ENCODE peak calls at places on chromosomes 7 and 10, in ten cellular contexts. A, N, G, O, U, S, Z, J, P and B are unnamed samples.

GRCh38 chr7:15143121-15143520 is 240.6 kb upstream of the DGKB start:
- DNase-seq in A (no peak), N (no peak), G (no peak), O (no peak), U (no peak), S (no peak), Z (no peak), J (no peak), P (no peak), B (no peak)

GRCh38 chr7:6226194-6226799 is 46.1 kb downstream of the CYTH3 start:
- DNase-seq in A (no peak), N (no peak), G (peak), O (no peak), U (no peak), S (peak), Z (no peak), J (peak), P (no peak), B (no peak)

GRCh38 chr7:111089822-111090426 is 1.0 kb upstream of the LRRN3 start:
- DNase-seq in A (peak), N (no peak), G (no peak), O (no peak), U (no peak), S (peak), Z (no peak), J (no peak), P (peak), B (no peak)

GRCh38 chr7:76268376-76268775 is 34.1 kb upstream of the HSPB1 start:
- DNase-seq in A (no peak), N (no peak), G (no peak), O (no peak), U (no peak), S (no peak), Z (no peak), J (no peak), P (no peak), B (no peak)

GRCh38 chr10:100529473-100530298 is at the start of gene NDUFB8:
- DNase-seq in A (peak), N (peak), G (peak), O (peak), U (peak), S (peak), Z (peak), J (peak), P (peak), B (peak)

GRCh38 chr7:76356115-76356514 is 2.7 kb downstream of the YWHAG start:
- DNase-seq in A (peak), N (no peak), G (no peak), O (no peak), U (no peak), S (no peak), Z (no peak), J (no peak), P (no peak), B (no peak)

GRCh38 chr7:94100723-94101345 is 96.7 kb upstream of the BET1 start:
- DNase-seq in A (no peak), N (no peak), G (no peak), O (no peak), U (no peak), S (no peak), Z (no peak), J (no peak), P (no peak), B (no peak)

GRCh38 chr7:55591282-55591931 is 19.1 kb upstream of the VOPP1 start:
- DNase-seq in A (no peak), N (no peak), G (no peak), O (no peak), U (no peak), S (no peak), Z (no peak), J (no peak), P (no peak), B (no peak)

GRCh38 chr7:100952641-100953040 is 3.3 kb downstream of the MUC3A start:
- DNase-seq in A (no peak), N (no peak), G (no peak), O (no peak), U (no peak), S (no peak), Z (no peak), J (no peak), P (no peak), B (no peak)

GRCh38 chr7:102992820-102993531 is 80.2 kb downstream of the LRRC17 start:
- DNase-seq in A (peak), N (no peak), G (peak), O (no peak), U (no peak), S (peak), Z (no peak), J (peak), P (peak), B (no peak)

GRCh38 chr10:131731780-131732630 is 168.8 kb upstream of the PPP2R2D start:
- DNase-seq in A (no peak), N (no peak), G (no peak), O (no peak), U (peak), S (no peak), Z (no peak), J (no peak), P (no peak), B (no peak)

GRCh38 chr10:72316748-72317435 is 37.8 kb downstream of the DNAJB12 start:
- DNase-seq in A (no peak), N (peak), G (peak), O (peak), U (peak), S (no peak), Z (peak), J (peak), P (peak), B (no peak)

GRCh38 chr10:44016589-44017482 is 368.1 kb downstream of the CXCL12 start:
- DNase-seq in A (no peak), N (no peak), G (no peak), O (no peak), U (no peak), S (peak), Z (no peak), J (peak), P (no peak), B (no peak)

GRCh38 chr7:2299131-2299829 is 15.0 kb downstream of the SNX8 start:
- DNase-seq in A (no peak), N (no peak), G (no peak), O (no peak), U (peak), S (peak), Z (peak), J (peak), P (no peak), B (no peak)

GRCh38 chr10:3666525-3667302 is 118.3 kb downstream of the KLF6 start:
- DNase-seq in A (no peak), N (no peak), G (no peak), O (peak), U (no peak), S (no peak), Z (peak), J (peak), P (no peak), B (peak)

GRCh38 chr10:5538446-5538845 is 13.7 kb downstream of the CALML3 start:
- DNase-seq in A (no peak), N (no peak), G (no peak), O (no peak), U (peak), S (peak), Z (no peak), J (no peak), P (no peak), B (peak)
- TF ChIP-seq CTCF in A (no peak), N (no peak), G (no peak), O (no peak), U (no peak), S (no peak), Z (no peak), J (no peak), P (no peak), B (no peak)

GRCh38 chr7:130719550-130719949 is 14.5 kb downstream of the KLF14 start:
- DNase-seq in A (no peak), N (no peak), G (no peak), O (no peak), U (no peak), S (no peak), Z (no peak), J (no peak), P (no peak), B (no peak)

GRCh38 chr7:130723784-130724183 is 10.2 kb downstream of the KLF14 start:
- DNase-seq in A (no peak), N (no peak), G (no peak), O (no peak), U (no peak), S (no peak), Z (no peak), J (no peak), P (no peak), B (no peak)

GRCh38 chr7:130721486-130722277 is 12.3 kb downstream of the KLF14 start:
- DNase-seq in A (peak), N (peak), G (peak), O (peak), U (peak), S (peak), Z (peak), J (peak), P (peak), B (peak)
- TF ChIP-seq CTCF in A (peak), N (peak), G (peak), O (peak), U (peak), S (peak), Z (peak), J (no peak), P (peak), B (peak)

DNA sequence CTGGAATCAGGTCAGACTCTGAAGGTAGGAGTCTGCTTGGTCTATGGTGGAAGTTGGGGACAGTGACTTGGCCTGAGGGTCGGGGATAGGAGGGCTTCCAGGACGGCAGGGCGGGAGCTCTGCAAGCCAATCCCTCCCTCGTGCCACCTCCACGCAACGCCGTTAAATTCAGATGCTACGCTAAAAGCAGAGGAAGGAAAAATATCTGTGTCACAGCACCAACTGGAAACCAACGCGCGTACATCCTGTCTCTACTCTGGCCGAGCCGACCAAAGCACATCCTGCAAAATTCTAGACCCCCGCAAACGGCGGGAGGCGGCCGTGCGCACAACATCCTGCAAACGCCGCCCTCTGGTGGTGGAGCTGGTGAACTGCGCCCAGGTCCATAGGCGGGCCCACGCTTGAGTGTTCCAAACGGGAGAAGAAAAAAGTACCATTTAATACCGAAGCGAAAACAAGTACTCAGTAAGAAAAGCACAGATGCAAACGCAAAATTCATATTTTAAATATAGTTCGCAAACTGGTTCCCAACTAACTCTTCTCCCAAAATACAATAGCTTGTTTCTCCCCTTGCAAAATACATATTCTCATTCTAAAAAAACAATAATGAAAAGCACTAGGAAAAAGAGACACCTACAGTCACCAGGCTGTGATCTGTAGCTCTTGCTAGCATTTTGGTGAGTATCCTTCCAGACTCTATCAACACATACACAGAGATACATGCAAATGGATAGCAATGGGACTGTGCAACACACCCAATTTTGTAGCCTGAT is 45.7 kb upstream of the HSPA12A start:
- DNase-seq in A (peak), N (peak), G (peak), O (peak), U (peak), S (peak), Z (peak), J (peak), P (peak), B (no peak)
- TF ChIP-seq CTCF in A (peak), N (peak), G (peak), O (peak), U (peak), S (peak), Z (peak), J (peak), P (peak), B (peak)

DNA sequence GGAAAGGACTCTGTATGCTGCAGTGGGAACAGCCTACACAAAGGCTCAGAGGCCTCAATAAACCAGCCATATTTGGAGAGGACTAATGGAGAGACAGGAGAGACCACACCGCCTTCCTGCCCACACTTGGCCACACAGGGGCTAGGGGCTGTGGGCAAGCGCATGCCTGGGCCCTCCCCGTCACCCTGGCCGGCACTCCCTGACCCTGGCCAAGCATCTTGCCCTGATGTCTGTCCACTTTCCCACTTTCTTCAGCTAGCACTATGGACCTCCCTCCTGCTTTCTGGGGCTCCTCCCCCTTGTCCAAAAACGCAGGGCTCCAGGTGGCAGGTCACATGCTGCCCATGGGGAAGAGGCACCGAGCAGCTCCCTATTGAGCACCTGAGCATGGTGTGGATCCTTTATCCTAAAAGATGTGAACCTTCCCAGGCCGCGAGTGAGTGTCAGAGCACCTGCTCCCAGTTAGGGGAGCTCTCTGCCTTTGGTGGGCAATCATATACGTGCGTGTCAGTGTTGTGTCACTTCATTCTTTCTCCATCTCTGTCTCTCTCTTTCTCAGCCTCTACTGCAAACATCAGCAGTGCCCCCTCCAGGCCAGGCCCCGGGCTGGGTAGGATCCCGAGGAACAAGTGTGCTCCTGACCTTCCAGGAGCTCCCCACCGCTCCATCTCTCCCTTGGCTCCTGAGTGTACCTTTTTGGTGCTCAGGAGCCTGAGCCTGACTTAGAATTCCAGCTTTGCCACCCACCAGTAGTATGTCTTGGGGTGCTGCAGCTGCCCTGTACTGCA is 74.0 kb downstream of the ZMIZ1 start:
- DNase-seq in A (no peak), N (no peak), G (no peak), O (no peak), U (no peak), S (no peak), Z (no peak), J (no peak), P (no peak), B (no peak)
- TF ChIP-seq CTCF in A (peak), N (no peak), G (no peak), O (no peak), U (no peak), S (no peak), Z (no peak), J (no peak), P (no peak), B (no peak)

DNA sequence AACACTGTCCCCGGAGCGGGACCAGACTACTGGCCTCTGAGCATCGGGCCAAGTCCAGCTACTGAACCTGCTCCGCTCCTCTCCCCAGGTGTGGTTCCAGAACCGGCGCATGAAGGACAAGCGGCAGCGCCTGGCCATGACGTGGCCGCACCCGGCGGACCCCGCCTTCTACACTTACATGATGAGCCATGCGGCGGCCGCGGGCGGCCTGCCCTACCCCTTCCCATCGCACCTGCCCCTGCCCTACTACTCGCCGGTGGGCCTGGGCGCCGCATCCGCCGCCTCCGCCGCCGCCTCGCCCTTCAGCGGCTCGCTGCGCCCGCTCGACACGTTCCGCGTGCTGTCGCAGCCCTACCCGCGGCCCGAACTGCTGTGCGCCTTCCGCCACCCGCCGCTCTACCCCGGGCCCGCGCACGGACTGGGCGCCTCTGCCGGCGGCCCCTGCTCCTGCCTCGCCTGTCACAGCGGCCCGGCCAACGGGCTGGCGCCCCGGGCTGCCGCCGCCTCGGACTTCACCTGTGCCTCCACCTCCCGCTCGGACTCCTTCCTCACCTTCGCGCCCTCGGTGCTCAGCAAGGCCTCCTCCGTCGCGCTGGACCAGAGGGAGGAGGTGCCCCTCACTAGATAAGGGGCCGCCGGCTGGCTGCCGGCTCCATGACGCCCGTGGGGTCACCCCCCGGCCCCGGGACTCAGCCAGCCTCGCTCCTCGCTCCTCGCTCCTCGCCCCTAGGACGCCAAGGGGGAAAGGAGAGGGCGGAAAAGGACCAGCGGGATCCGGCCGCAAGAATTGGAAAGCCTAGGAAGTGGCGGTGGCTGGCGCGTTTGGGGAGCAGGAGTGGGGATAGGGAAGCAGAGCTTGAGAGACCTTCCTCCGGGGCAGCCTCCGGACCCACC is 3.4 kb downstream of the EVX1 start:
- DNase-seq in A (no peak), N (no peak), G (peak), O (no peak), U (no peak), S (no peak), Z (no peak), J (peak), P (no peak), B (no peak)
- TF ChIP-seq CTCF in A (no peak), N (no peak), G (no peak), O (no peak), U (no peak), S (no peak), Z (no peak), J (no peak), P (no peak), B (no peak)

GRCh38 chr7:11155883-11156282 is 182.2 kb downstream of the PHF14 start:
- DNase-seq in A (no peak), N (no peak), G (no peak), O (no peak), U (no peak), S (peak), Z (no peak), J (no peak), P (no peak), B (no peak)

GRCh38 chr7:11153694-11154093 is 180.0 kb downstream of the PHF14 start:
- DNase-seq in A (no peak), N (no peak), G (no peak), O (no peak), U (no peak), S (no peak), Z (no peak), J (no peak), P (no peak), B (no peak)
- TF ChIP-seq CTCF in A (peak), N (no peak), G (no peak), O (no peak), U (peak), S (no peak), Z (no peak), J (no peak), P (no peak), B (no peak)

GRCh38 chr10:42755028-42755451 is 27.6 kb upstream of the BMS1 start:
- DNase-seq in A (no peak), N (peak), G (peak), O (no peak), U (no peak), S (no peak), Z (no peak), J (no peak), P (peak), B (no peak)
- TF ChIP-seq CTCF in A (no peak), N (no peak), G (no peak), O (peak), U (peak), S (no peak), Z (peak), J (no peak), P (peak), B (no peak)

GRCh38 chr10:83930-84530 is 34.9 kb upstream of the TUBB8 start:
- DNase-seq in A (no peak), N (no peak), G (no peak), O (no peak), U (no peak), S (no peak), Z (no peak), J (no peak), P (no peak), B (no peak)
- TF ChIP-seq CTCF in A (no peak), N (no peak), G (no peak), O (no peak), U (no peak), S (no peak), Z (no peak), J (no peak), P (no peak), B (no peak)

DNA sequence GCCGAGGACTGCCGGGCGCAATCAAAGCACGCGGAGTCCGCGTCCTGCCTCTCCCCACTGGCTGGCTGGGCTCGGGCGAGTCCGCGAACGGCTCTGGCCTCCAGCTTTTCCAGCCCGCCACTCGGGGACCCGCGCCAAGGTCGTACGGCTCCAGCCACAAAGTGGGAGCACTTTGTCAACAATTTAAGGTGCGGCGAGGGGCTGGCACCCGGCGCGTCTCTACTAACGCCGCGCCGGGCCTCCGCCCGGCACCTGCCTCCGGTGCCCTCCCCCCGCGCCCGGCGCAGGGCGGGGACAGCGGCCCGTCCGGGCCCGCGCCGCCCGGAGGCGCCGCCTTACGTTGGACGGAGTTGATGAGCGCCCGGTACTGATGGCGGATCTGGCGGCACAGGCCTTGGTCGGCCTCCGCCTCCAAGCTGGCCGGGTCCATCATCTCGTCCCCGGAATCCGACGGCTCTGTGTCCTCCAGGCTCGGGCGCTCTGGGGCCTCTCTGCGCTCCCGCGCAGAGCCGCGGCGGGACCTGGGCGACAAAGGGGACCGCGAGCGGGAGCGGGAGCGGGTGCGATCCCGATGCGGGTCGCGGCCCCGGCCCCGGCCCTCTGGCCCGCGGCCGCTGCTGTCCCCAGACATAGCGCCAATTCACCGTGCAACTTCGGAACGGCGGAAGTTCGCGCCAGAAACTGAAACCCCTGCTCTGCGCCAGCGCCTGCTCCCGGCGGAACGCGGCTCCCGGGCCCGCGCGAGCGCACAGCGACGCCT is at the start of gene NSMCE4A:
- DNase-seq in A (peak), N (peak), G (peak), O (peak), U (peak), S (peak), Z (peak), J (peak), P (peak), B (peak)
- TF ChIP-seq CTCF in A (peak), N (no peak), G (no peak), O (no peak), U (no peak), S (peak), Z (peak), J (no peak), P (no peak), B (no peak)